ENCODE peak calls at places on chromosomes 6 and 20, in six cellular contexts. P is psoas muscle, J is left ventricle myocardium inferior, M is GM23248, V is body of pancreas, L is lower lobe of right lung. Y is an unnamed sample.

GRCh38 chr6:11744753-11745152 is 33.9 kb downstream of the ADTRP start:
- DNase-seq in M (peak; percentile 77), L (peak; percentile 55), V (peak; percentile 49), P (peak; percentile 75), J (peak; percentile 45), Y (peak; percentile 67)

GRCh38 chr20:7155282-7155681 is 387.8 kb downstream of the BMP2 start:
- DNase-seq in V (no peak), M (no peak), L (no peak), P (no peak), J (no peak), Y (no peak)

GRCh38 chr20:24491043-24491756 is 21.8 kb downstream of the SYNDIG1 start:
- DNase-seq in J (no peak), P (no peak), M (peak; percentile 19), V (no peak), L (no peak), Y (no peak)

GRCh38 chr6:138666636-138667035 is 106.9 kb upstream of the CCDC28A start:
- DNase-seq in M (no peak), V (no peak), J (no peak), P (no peak), L (no peak), Y (no peak)

GRCh38 chr6:95249176-95249575 is 328.2 kb upstream of the MANEA start:
- DNase-seq in M (peak; percentile 40), J (no peak), L (no peak), P (no peak), V (no peak), Y (no peak)

GRCh38 chr6:36642913-36643817 is 35.3 kb upstream of the CDKN1A start:
- DNase-seq in P (peak; percentile 89), J (peak; percentile 86), L (peak; percentile 58), M (peak; percentile 96), V (peak; percentile 91), Y (peak; percentile 93)

GRCh38 chr6:170130201-170130621 is 160.7 kb downstream of the DLL1 start:
- DNase-seq in P (peak; percentile 77), M (no peak), L (no peak), V (no peak), J (peak; percentile 48), Y (peak; percentile 14)

GRCh38 chr6:109178921-109179320 is 83.6 kb downstream of the CEP57L1 start:
- DNase-seq in P (no peak), J (no peak), L (no peak), M (no peak), V (no peak), Y (no peak)

GRCh38 chr6:137157601-137158000 is 15.8 kb downstream of the IL22RA2 start:
- DNase-seq in P (no peak), J (no peak), L (no peak), M (no peak), V (no peak), Y (no peak)

GRCh38 chr20:14538433-14538832 is 201.0 kb upstream of the FLRT3 start:
- DNase-seq in M (no peak), J (no peak), V (no peak), P (no peak), L (no peak), Y (no peak)

GRCh38 chr20:57493091-57493615 is 31.8 kb downstream of the CTCFL start:
- DNase-seq in J (no peak), L (no peak), M (no peak), V (no peak), P (no peak), Y (no peak)

GRCh38 chr20:62026564-62026856 is 39.2 kb downstream of the TAF4 start:
- DNase-seq in L (no peak), P (peak; percentile 23), M (no peak), J (no peak), V (no peak), Y (no peak)

GRCh38 chr20:62025832-62026563 is 39.7 kb downstream of the TAF4 start:
- DNase-seq in J (no peak), V (peak; percentile 40), M (peak; percentile 90), L (no peak), P (peak; percentile 36), Y (peak; percentile 29)

GRCh38 chr20:62023935-62024334 is 41.7 kb downstream of the TAF4 start:
- DNase-seq in P (peak; percentile 19), J (no peak), M (no peak), L (no peak), V (no peak), Y (no peak)

GRCh38 chr20:62027116-62027515 is 38.6 kb downstream of the TAF4 start:
- DNase-seq in M (peak; percentile 45), J (no peak), V (no peak), P (peak; percentile 38), L (no peak), Y (no peak)

GRCh38 chr20:62025394-62025793 is 40.3 kb downstream of the TAF4 start:
- DNase-seq in M (peak; percentile 43), J (no peak), L (no peak), V (no peak), P (peak; percentile 58), Y (no peak)
- H3K27ac ChIP-seq in M (peak overlapping the region; percentile 9), J (peak overlapping the region; percentile 61), L (no peak overlapping the region), V (no peak overlapping the region), P (peak overlapping the region; percentile 63), Y (no peak overlapping the region)

GRCh38 chr6:14212020-14212419 is 94.4 kb downstream of the CD83 start:
- DNase-seq in J (no peak), V (no peak), M (no peak), L (no peak), P (no peak), Y (no peak)
- H3K4me3 ChIP-seq in J (peak overlapping the region; percentile 89), V (no peak overlapping the region), M (peak overlapping the region; percentile 70), L (peak overlapping the region; percentile 81), P (peak overlapping the region; percentile 82), Y (no peak overlapping the region)

GRCh38 chr20:29296256-29297230 is 1960.9 kb upstream of the DEFB115 start:
- DNase-seq in V (no peak), P (peak; percentile 26), J (no peak), L (no peak), M (no peak), Y (no peak)
- H3K9me3 ChIP-seq in V (no peaks in the 10 kb centered on the region), P (no peaks in the 10 kb centered on the region), J (peaks cover 57% of the 10 kb centered on the region), L (peaks cover 7% of the 10 kb centered on the region), M (no peaks in the 10 kb centered on the region), Y (peaks cover 7% of the 10 kb centered on the region)

GRCh38 chr20:53826597-53827291 is 233.1 kb upstream of the ZNF217 start:
- DNase-seq in V (no peak), L (peak; percentile 57), J (no peak), M (peak; percentile 26), P (no peak), Y (no peak)

GRCh38 chr20:53826090-53826489 is 232.5 kb upstream of the ZNF217 start:
- DNase-seq in M (no peak), J (no peak), L (no peak), P (no peak), V (no peak), Y (no peak)

GRCh38 chr20:53827996-53828672 is 234.5 kb upstream of the ZNF217 start:
- DNase-seq in V (peak; percentile 30), L (no peak), J (no peak), P (no peak), M (peak; percentile 92), Y (peak; percentile 83)

GRCh38 chr20:53828673-53829085 is 235.0 kb upstream of the ZNF217 start:
- DNase-seq in J (no peak), P (no peak), V (no peak), L (no peak), M (peak; percentile 94), Y (peak; percentile 35)

GRCh38 chr20:53827292-53827995 is 233.8 kb upstream of the ZNF217 start:
- DNase-seq in P (no peak), J (no peak), L (no peak), V (no peak), M (peak; percentile 14), Y (no peak)
- H3K27ac ChIP-seq in P (peak overlapping the region; percentile 66), J (peak overlapping the region; percentile 88), L (peak overlapping the region; percentile 84), V (peak overlapping the region; percentile 73), M (peak overlapping the region; percentile 100), Y (peak overlapping the region; percentile 97)